ENCODE peak calls at places on chromosomes 3 and 15, in seven cellular contexts. One of them, this sample, is unnamed.

GRCh38 chr3:128486692-128487537 is 6.1 kb downstream of the GATA2 start:
- DNase-seq in ovary: no peak
- DNase-seq in A549: no peak
- DNase-seq in endothelial cell of umbilical vein: peak
- DNase-seq in heart left ventricle: peak
- DNase-seq in Peyer's patch: no peak
- DNase-seq in testis: no peak
- DNase-seq in this sample: no peak

GRCh38 chr15:23690450-23690852 is 3.3 kb upstream of the NDN start:
- DNase-seq in ovary: peak
- DNase-seq in A549: no peak
- DNase-seq in endothelial cell of umbilical vein: no peak
- DNase-seq in heart left ventricle: peak
- DNase-seq in Peyer's patch: no peak
- DNase-seq in testis: peak
- DNase-seq in this sample: peak

GRCh38 chr15:63531586-63531985 is 27.2 kb downstream of the USP3 start:
- DNase-seq in ovary: no peak
- DNase-seq in A549: peak
- DNase-seq in endothelial cell of umbilical vein: no peak
- DNase-seq in heart left ventricle: no peak
- DNase-seq in Peyer's patch: no peak
- DNase-seq in testis: no peak
- DNase-seq in this sample: no peak

GRCh38 chr3:48952510-48953118 is 34.0 kb downstream of the ARIH2 start:
- DNase-seq in ovary: no peak
- DNase-seq in A549: no peak
- DNase-seq in endothelial cell of umbilical vein: peak
- DNase-seq in heart left ventricle: no peak
- DNase-seq in Peyer's patch: peak
- DNase-seq in testis: peak
- DNase-seq in this sample: peak

GRCh38 chr3:167380004-167380689 is at the start of gene ZBBX:
- DNase-seq in ovary: peak
- DNase-seq in A549: peak
- DNase-seq in endothelial cell of umbilical vein: peak
- DNase-seq in heart left ventricle: peak
- DNase-seq in Peyer's patch: peak
- DNase-seq in testis: peak
- DNase-seq in this sample: peak

GRCh38 chr3:57939776-57940175 is 68.4 kb upstream of the FLNB start:
- DNase-seq in ovary: no peak
- DNase-seq in A549: no peak
- DNase-seq in endothelial cell of umbilical vein: no peak
- DNase-seq in heart left ventricle: no peak
- DNase-seq in Peyer's patch: no peak
- DNase-seq in testis: no peak
- DNase-seq in this sample: no peak

GRCh38 chr15:74901612-74902063 is 5.0 kb downstream of the FAM219B start:
- DNase-seq in ovary: peak
- DNase-seq in A549: peak
- DNase-seq in endothelial cell of umbilical vein: peak
- DNase-seq in heart left ventricle: peak
- DNase-seq in Peyer's patch: peak
- DNase-seq in testis: peak
- DNase-seq in this sample: peak

GRCh38 chr15:33150993-33151392 is 43.5 kb downstream of the FMN1 start:
- DNase-seq in ovary: no peak
- DNase-seq in A549: no peak
- DNase-seq in endothelial cell of umbilical vein: no peak
- DNase-seq in heart left ventricle: no peak
- DNase-seq in Peyer's patch: no peak
- DNase-seq in testis: no peak
- DNase-seq in this sample: no peak

GRCh38 chr15:39887211-39887610 is 32.9 kb downstream of the GPR176 start:
- DNase-seq in ovary: no peak
- DNase-seq in A549: no peak
- DNase-seq in endothelial cell of umbilical vein: no peak
- DNase-seq in heart left ventricle: no peak
- DNase-seq in Peyer's patch: no peak
- DNase-seq in testis: no peak
- DNase-seq in this sample: no peak

GRCh38 chr15:39118510-39118909 is 462.4 kb upstream of the THBS1 start:
- DNase-seq in ovary: no peak
- DNase-seq in A549: no peak
- DNase-seq in endothelial cell of umbilical vein: peak
- DNase-seq in heart left ventricle: no peak
- DNase-seq in Peyer's patch: no peak
- DNase-seq in testis: no peak
- DNase-seq in this sample: no peak

GRCh38 chr15:74328331-74329056 is 39.0 kb downstream of the CYP11A1 start:
- DNase-seq in ovary: no peak
- DNase-seq in A549: no peak
- DNase-seq in endothelial cell of umbilical vein: no peak
- DNase-seq in heart left ventricle: no peak
- DNase-seq in Peyer's patch: no peak
- DNase-seq in testis: peak
- DNase-seq in this sample: no peak

GRCh38 chr3:120144267-120144666 is 50.0 kb upstream of the GSK3B start:
- DNase-seq in ovary: no peak
- DNase-seq in A549: no peak
- DNase-seq in endothelial cell of umbilical vein: no peak
- DNase-seq in heart left ventricle: no peak
- DNase-seq in Peyer's patch: no peak
- DNase-seq in testis: peak
- DNase-seq in this sample: no peak

GRCh38 chr3:159787191-159787590 is 201.4 kb upstream of the IL12A start:
- DNase-seq in ovary: no peak
- DNase-seq in A549: peak
- DNase-seq in endothelial cell of umbilical vein: peak
- DNase-seq in heart left ventricle: no peak
- DNase-seq in Peyer's patch: no peak
- DNase-seq in testis: no peak
- DNase-seq in this sample: peak

GRCh38 chr3:42853739-42854302 is 21.9 kb downstream of the CYP8B1 start:
- DNase-seq in ovary: no peak
- DNase-seq in A549: no peak
- DNase-seq in endothelial cell of umbilical vein: no peak
- DNase-seq in heart left ventricle: no peak
- DNase-seq in Peyer's patch: no peak
- DNase-seq in testis: no peak
- DNase-seq in this sample: no peak

GRCh38 chr3:139281512-139282196 is 62.2 kb upstream of the MRPS22 start:
- DNase-seq in ovary: no peak
- DNase-seq in A549: no peak
- DNase-seq in endothelial cell of umbilical vein: no peak
- DNase-seq in heart left ventricle: no peak
- DNase-seq in Peyer's patch: no peak
- DNase-seq in testis: no peak
- DNase-seq in this sample: no peak

GRCh38 chr3:127036209-127037020 is 53.5 kb downstream of the PLXNA1 start:
- DNase-seq in ovary: peak
- DNase-seq in A549: no peak
- DNase-seq in endothelial cell of umbilical vein: no peak
- DNase-seq in heart left ventricle: no peak
- DNase-seq in Peyer's patch: peak
- DNase-seq in testis: no peak
- DNase-seq in this sample: peak

GRCh38 chr3:165254812-165255211 is 58.6 kb upstream of the SLITRK3 start:
- DNase-seq in ovary: no peak
- DNase-seq in A549: peak
- DNase-seq in endothelial cell of umbilical vein: no peak
- DNase-seq in heart left ventricle: no peak
- DNase-seq in Peyer's patch: no peak
- DNase-seq in testis: no peak
- DNase-seq in this sample: no peak

GRCh38 chr3:33277193-33277882 is at the start of gene FBXL2:
- DNase-seq in ovary: peak
- DNase-seq in A549: peak
- DNase-seq in endothelial cell of umbilical vein: peak
- DNase-seq in heart left ventricle: peak
- DNase-seq in Peyer's patch: peak
- DNase-seq in testis: peak
- DNase-seq in this sample: peak

GRCh38 chr3:43505351-43505750 is 116.5 kb downstream of the ANO10 start:
- DNase-seq in ovary: no peak
- DNase-seq in A549: no peak
- DNase-seq in endothelial cell of umbilical vein: no peak
- DNase-seq in heart left ventricle: no peak
- DNase-seq in Peyer's patch: no peak
- DNase-seq in testis: no peak
- DNase-seq in this sample: no peak

GRCh38 chr3:37058117-37058516 is 64.8 kb downstream of the MLH1 start:
- DNase-seq in ovary: no peak
- DNase-seq in A549: no peak
- DNase-seq in endothelial cell of umbilical vein: no peak
- DNase-seq in heart left ventricle: no peak
- DNase-seq in Peyer's patch: no peak
- DNase-seq in testis: no peak
- DNase-seq in this sample: no peak

GRCh38 chr3:57112206-57112605 is 51.7 kb downstream of the SPATA12 start:
- DNase-seq in ovary: no peak
- DNase-seq in A549: peak
- DNase-seq in endothelial cell of umbilical vein: no peak
- DNase-seq in heart left ventricle: no peak
- DNase-seq in Peyer's patch: no peak
- DNase-seq in testis: no peak
- DNase-seq in this sample: no peak

GRCh38 chr3:165669502-165669901 is 167.7 kb downstream of the BCHE start:
- DNase-seq in ovary: no peak
- DNase-seq in A549: no peak
- DNase-seq in endothelial cell of umbilical vein: no peak
- DNase-seq in heart left ventricle: no peak
- DNase-seq in Peyer's patch: no peak
- DNase-seq in testis: no peak
- DNase-seq in this sample: no peak

GRCh38 chr3:122794779-122795673 is at the start of gene SLC49A4:
- DNase-seq in ovary: peak
- DNase-seq in A549: peak
- DNase-seq in endothelial cell of umbilical vein: peak
- DNase-seq in heart left ventricle: peak
- DNase-seq in Peyer's patch: peak
- DNase-seq in testis: peak
- DNase-seq in this sample: peak
- TF ChIP-seq POLR2A in ovary: peak
- TF ChIP-seq POLR2A in A549: peak
- TF ChIP-seq POLR2A in endothelial cell of umbilical vein: peak
- TF ChIP-seq POLR2A in heart left ventricle: peak
- TF ChIP-seq POLR2A in Peyer's patch: peak
- TF ChIP-seq POLR2A in testis: peak
- TF ChIP-seq POLR2A in this sample: peak

DNA sequence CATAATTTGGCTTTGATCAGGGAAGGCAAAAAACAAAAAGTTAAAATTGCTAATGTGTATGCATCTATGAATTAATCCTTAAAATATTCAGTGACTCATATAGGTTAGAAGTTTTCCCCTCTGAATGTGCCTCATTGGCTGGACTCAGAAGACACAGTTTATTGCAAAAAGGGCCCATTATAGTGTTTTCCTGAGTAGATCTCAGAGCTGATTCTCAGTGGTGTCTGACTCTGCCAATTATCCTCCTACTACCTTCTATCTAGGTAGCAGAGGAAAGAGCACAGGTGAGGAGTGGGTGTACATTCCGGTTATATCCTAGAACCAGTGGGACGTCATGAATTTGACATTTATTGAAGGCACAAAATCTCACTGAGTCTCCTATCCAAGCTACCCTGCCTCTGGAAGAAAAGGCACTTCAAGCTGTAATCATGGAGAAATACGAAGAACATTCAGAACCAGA is 952.1 kb downstream of the TUSC7 start:
- DNase-seq in ovary: no peak
- DNase-seq in A549: no peak
- DNase-seq in endothelial cell of umbilical vein: no peak
- DNase-seq in heart left ventricle: no peak
- DNase-seq in Peyer's patch: no peak
- DNase-seq in testis: no peak
- DNase-seq in this sample: no peak
- H3K27ac ChIP-seq in ovary: no peak
- H3K27ac ChIP-seq in A549: no peak
- H3K27ac ChIP-seq in endothelial cell of umbilical vein: no peak
- H3K27ac ChIP-seq in heart left ventricle: no peak
- H3K27ac ChIP-seq in Peyer's patch: no peak
- H3K27ac ChIP-seq in testis: no peak
- H3K27ac ChIP-seq in this sample: no peak

DNA sequence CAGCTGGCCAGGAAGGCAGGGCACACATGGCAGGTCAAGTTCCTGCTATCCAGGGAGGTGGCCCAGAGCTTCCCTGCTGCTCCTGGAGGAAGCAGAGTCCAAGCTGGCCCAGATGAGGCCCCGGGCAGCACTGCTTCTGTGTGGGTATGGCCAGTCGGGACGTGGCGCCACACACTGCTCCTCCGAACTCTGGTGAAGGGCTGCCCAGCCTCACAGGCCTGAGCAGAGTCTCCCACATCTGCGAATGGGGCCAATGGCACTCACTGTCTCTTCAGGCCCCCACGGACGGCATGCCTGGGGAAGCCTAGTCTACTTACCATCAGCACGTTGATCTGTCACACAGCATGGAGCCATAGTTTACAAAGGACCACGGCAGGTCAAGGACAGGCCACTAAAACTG is 2.5 kb upstream of the PLA2G4F start:
- DNase-seq in ovary: no peak
- DNase-seq in A549: no peak
- DNase-seq in endothelial cell of umbilical vein: no peak
- DNase-seq in heart left ventricle: no peak
- DNase-seq in Peyer's patch: no peak
- DNase-seq in testis: no peak
- DNase-seq in this sample: no peak
- TF ChIP-seq POLR2A in ovary: no peak
- TF ChIP-seq POLR2A in A549: no peak
- TF ChIP-seq POLR2A in endothelial cell of umbilical vein: no peak
- TF ChIP-seq POLR2A in heart left ventricle: no peak
- TF ChIP-seq POLR2A in Peyer's patch: no peak
- TF ChIP-seq POLR2A in testis: no peak
- TF ChIP-seq POLR2A in this sample: no peak

DNA sequence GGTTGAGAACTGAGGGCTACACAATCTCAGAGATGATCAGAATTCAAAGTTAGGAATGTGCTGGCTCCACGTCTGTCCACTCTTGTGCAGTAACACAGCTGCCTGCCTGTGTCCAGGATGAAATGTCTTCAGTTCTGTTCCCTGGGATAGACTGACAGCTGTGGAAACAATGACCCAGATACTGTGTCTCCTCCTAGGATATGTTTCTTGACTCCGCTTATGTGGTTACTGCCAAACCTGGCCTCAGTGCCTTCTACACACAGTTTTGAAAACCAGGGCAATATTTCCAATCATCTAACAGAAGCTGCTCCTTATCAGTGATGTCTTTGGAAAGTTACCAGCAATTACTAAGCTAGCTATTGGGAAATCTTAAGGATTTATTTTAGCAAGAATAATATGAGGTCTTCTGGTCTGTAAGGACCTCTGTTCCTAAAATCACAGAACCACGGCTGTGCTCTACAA is 67.6 kb downstream of the NOX5 start:
- DNase-seq in ovary: no peak
- DNase-seq in A549: no peak
- DNase-seq in endothelial cell of umbilical vein: peak
- DNase-seq in heart left ventricle: peak
- DNase-seq in Peyer's patch: no peak
- DNase-seq in testis: no peak
- DNase-seq in this sample: no peak
- H3K27ac ChIP-seq in ovary: no peak
- H3K27ac ChIP-seq in A549: no peak
- H3K27ac ChIP-seq in endothelial cell of umbilical vein: peak
- H3K27ac ChIP-seq in heart left ventricle: peak
- H3K27ac ChIP-seq in Peyer's patch: peak
- H3K27ac ChIP-seq in testis: peak
- H3K27ac ChIP-seq in this sample: peak